ENCODE peak calls at places on chromosomes 1 and 21, in nine cellular contexts. One of them, this sample, is unnamed.
A peak's percentile ranks its signal among the peaks of the same experiment; 100 is the strongest.

GRCh38 chr1:160546942-160547341 is 23.9 kb upstream of the SLAMF6 start:
- DNase-seq in activated CD4-positive, alpha-beta T cell treated with anti-CD3 and anti-CD28 coated beads, Interleukin-2, amount 50 U/mL, for 1 hour: no peak
- DNase-seq in NCI-H524: no peak
- DNase-seq in stimulated activated CD4-positive, alpha-beta T cell treated with anti-CD3 and anti-CD28 coated beads, Interleukin-2, amount 100 ng/mL, for 48 hours: no peak
- DNase-seq in gastrocnemius medialis: no peak
- DNase-seq in cardiac fibroblast: no peak
- DNase-seq in ovary: no peak
- DNase-seq in testis: no peak
- DNase-seq in HS-5: no peak
- DNase-seq in this sample: no peak

GRCh38 chr21:27772816-27773215 is 805.9 kb upstream of the ADAMTS5 start:
- DNase-seq in activated CD4-positive, alpha-beta T cell treated with anti-CD3 and anti-CD28 coated beads, Interleukin-2, amount 50 U/mL, for 1 hour: no peak
- DNase-seq in NCI-H524: no peak
- DNase-seq in stimulated activated CD4-positive, alpha-beta T cell treated with anti-CD3 and anti-CD28 coated beads, Interleukin-2, amount 100 ng/mL, for 48 hours: no peak
- DNase-seq in gastrocnemius medialis: no peak
- DNase-seq in cardiac fibroblast: no peak
- DNase-seq in ovary: no peak
- DNase-seq in testis: no peak
- DNase-seq in HS-5: no peak
- DNase-seq in this sample: no peak

GRCh38 chr1:77039739-77040138 is 172.5 kb downstream of the ST6GALNAC5 start:
- DNase-seq in activated CD4-positive, alpha-beta T cell treated with anti-CD3 and anti-CD28 coated beads, Interleukin-2, amount 50 U/mL, for 1 hour: no peak
- DNase-seq in NCI-H524: no peak
- DNase-seq in stimulated activated CD4-positive, alpha-beta T cell treated with anti-CD3 and anti-CD28 coated beads, Interleukin-2, amount 100 ng/mL, for 48 hours: no peak
- DNase-seq in gastrocnemius medialis: no peak
- DNase-seq in cardiac fibroblast: peak; percentile 97
- DNase-seq in ovary: peak; percentile 73
- DNase-seq in testis: peak; percentile 74
- DNase-seq in HS-5: peak; percentile 94
- DNase-seq in this sample: peak; percentile 84

GRCh38 chr1:24198766-24199165 is 11.7 kb upstream of the IFNLR1 start:
- DNase-seq in activated CD4-positive, alpha-beta T cell treated with anti-CD3 and anti-CD28 coated beads, Interleukin-2, amount 50 U/mL, for 1 hour: no peak
- DNase-seq in NCI-H524: no peak
- DNase-seq in stimulated activated CD4-positive, alpha-beta T cell treated with anti-CD3 and anti-CD28 coated beads, Interleukin-2, amount 100 ng/mL, for 48 hours: no peak
- DNase-seq in gastrocnemius medialis: no peak
- DNase-seq in cardiac fibroblast: no peak
- DNase-seq in ovary: no peak
- DNase-seq in testis: no peak
- DNase-seq in HS-5: no peak
- DNase-seq in this sample: no peak

GRCh38 chr1:7447736-7448135 is 323.4 kb upstream of the VAMP3 start:
- DNase-seq in activated CD4-positive, alpha-beta T cell treated with anti-CD3 and anti-CD28 coated beads, Interleukin-2, amount 50 U/mL, for 1 hour: no peak
- DNase-seq in NCI-H524: no peak
- DNase-seq in stimulated activated CD4-positive, alpha-beta T cell treated with anti-CD3 and anti-CD28 coated beads, Interleukin-2, amount 100 ng/mL, for 48 hours: no peak
- DNase-seq in gastrocnemius medialis: no peak
- DNase-seq in cardiac fibroblast: no peak
- DNase-seq in ovary: no peak
- DNase-seq in testis: no peak
- DNase-seq in HS-5: no peak
- DNase-seq in this sample: no peak

GRCh38 chr1:165228676-165229075 is 127.8 kb downstream of the LMX1A start:
- DNase-seq in activated CD4-positive, alpha-beta T cell treated with anti-CD3 and anti-CD28 coated beads, Interleukin-2, amount 50 U/mL, for 1 hour: no peak
- DNase-seq in NCI-H524: no peak
- DNase-seq in stimulated activated CD4-positive, alpha-beta T cell treated with anti-CD3 and anti-CD28 coated beads, Interleukin-2, amount 100 ng/mL, for 48 hours: no peak
- DNase-seq in gastrocnemius medialis: no peak
- DNase-seq in cardiac fibroblast: peak; percentile 2
- DNase-seq in ovary: no peak
- DNase-seq in testis: no peak
- DNase-seq in HS-5: no peak
- DNase-seq in this sample: no peak

GRCh38 chr1:62391369-62391971 is 45.4 kb upstream of the USP1 start:
- DNase-seq in activated CD4-positive, alpha-beta T cell treated with anti-CD3 and anti-CD28 coated beads, Interleukin-2, amount 50 U/mL, for 1 hour: no peak
- DNase-seq in NCI-H524: no peak
- DNase-seq in stimulated activated CD4-positive, alpha-beta T cell treated with anti-CD3 and anti-CD28 coated beads, Interleukin-2, amount 100 ng/mL, for 48 hours: peak; percentile 13
- DNase-seq in gastrocnemius medialis: no peak
- DNase-seq in cardiac fibroblast: no peak
- DNase-seq in ovary: no peak
- DNase-seq in testis: peak; percentile 74
- DNase-seq in HS-5: no peak
- DNase-seq in this sample: peak; percentile 5

GRCh38 chr1:6117064-6117463 is 63.1 kb downstream of the CHD5 start:
- DNase-seq in activated CD4-positive, alpha-beta T cell treated with anti-CD3 and anti-CD28 coated beads, Interleukin-2, amount 50 U/mL, for 1 hour: no peak
- DNase-seq in NCI-H524: no peak
- DNase-seq in stimulated activated CD4-positive, alpha-beta T cell treated with anti-CD3 and anti-CD28 coated beads, Interleukin-2, amount 100 ng/mL, for 48 hours: no peak
- DNase-seq in gastrocnemius medialis: no peak
- DNase-seq in cardiac fibroblast: no peak
- DNase-seq in ovary: no peak
- DNase-seq in testis: no peak
- DNase-seq in HS-5: no peak
- DNase-seq in this sample: no peak

GRCh38 chr1:226650236-226650841 is 88.7 kb downstream of the ITPKB start:
- DNase-seq in activated CD4-positive, alpha-beta T cell treated with anti-CD3 and anti-CD28 coated beads, Interleukin-2, amount 50 U/mL, for 1 hour: no peak
- DNase-seq in NCI-H524: no peak
- DNase-seq in stimulated activated CD4-positive, alpha-beta T cell treated with anti-CD3 and anti-CD28 coated beads, Interleukin-2, amount 100 ng/mL, for 48 hours: no peak
- DNase-seq in gastrocnemius medialis: no peak
- DNase-seq in cardiac fibroblast: no peak
- DNase-seq in ovary: no peak
- DNase-seq in testis: no peak
- DNase-seq in HS-5: no peak
- DNase-seq in this sample: no peak

GRCh38 chr1:25212725-25213124 is 19.6 kb downstream of the SYF2 start:
- DNase-seq in activated CD4-positive, alpha-beta T cell treated with anti-CD3 and anti-CD28 coated beads, Interleukin-2, amount 50 U/mL, for 1 hour: no peak
- DNase-seq in NCI-H524: no peak
- DNase-seq in stimulated activated CD4-positive, alpha-beta T cell treated with anti-CD3 and anti-CD28 coated beads, Interleukin-2, amount 100 ng/mL, for 48 hours: no peak
- DNase-seq in gastrocnemius medialis: no peak
- DNase-seq in cardiac fibroblast: no peak
- DNase-seq in ovary: no peak
- DNase-seq in testis: no peak
- DNase-seq in HS-5: no peak
- DNase-seq in this sample: no peak

GRCh38 chr1:2628933-2629626 is 3.7 kb downstream of the MMEL1 start:
- DNase-seq in activated CD4-positive, alpha-beta T cell treated with anti-CD3 and anti-CD28 coated beads, Interleukin-2, amount 50 U/mL, for 1 hour: no peak
- DNase-seq in NCI-H524: no peak
- DNase-seq in stimulated activated CD4-positive, alpha-beta T cell treated with anti-CD3 and anti-CD28 coated beads, Interleukin-2, amount 100 ng/mL, for 48 hours: no peak
- DNase-seq in gastrocnemius medialis: no peak
- DNase-seq in cardiac fibroblast: no peak
- DNase-seq in ovary: no peak
- DNase-seq in testis: no peak
- DNase-seq in HS-5: no peak
- DNase-seq in this sample: no peak

GRCh38 chr21:45313015-45313414 is 25.3 kb upstream of the POFUT2 start:
- DNase-seq in activated CD4-positive, alpha-beta T cell treated with anti-CD3 and anti-CD28 coated beads, Interleukin-2, amount 50 U/mL, for 1 hour: no peak
- DNase-seq in NCI-H524: no peak
- DNase-seq in stimulated activated CD4-positive, alpha-beta T cell treated with anti-CD3 and anti-CD28 coated beads, Interleukin-2, amount 100 ng/mL, for 48 hours: no peak
- DNase-seq in gastrocnemius medialis: no peak
- DNase-seq in cardiac fibroblast: no peak
- DNase-seq in ovary: no peak
- DNase-seq in testis: no peak
- DNase-seq in HS-5: no peak
- DNase-seq in this sample: no peak

GRCh38 chr1:197521118-197521739 is 253.2 kb downstream of the CRB1 start:
- DNase-seq in activated CD4-positive, alpha-beta T cell treated with anti-CD3 and anti-CD28 coated beads, Interleukin-2, amount 50 U/mL, for 1 hour: no peak
- DNase-seq in NCI-H524: peak; percentile 1
- DNase-seq in stimulated activated CD4-positive, alpha-beta T cell treated with anti-CD3 and anti-CD28 coated beads, Interleukin-2, amount 100 ng/mL, for 48 hours: peak; percentile 26
- DNase-seq in gastrocnemius medialis: no peak
- DNase-seq in cardiac fibroblast: peak; percentile 68
- DNase-seq in ovary: no peak
- DNase-seq in testis: peak; percentile 17
- DNase-seq in HS-5: peak; percentile 15
- DNase-seq in this sample: no peak